ENCODE peak calls at places on chromosomes 12 and 14, in eight cellular contexts. One of them, this sample, is unnamed.

GRCh38 chr12:29395356-29395755 is 14.4 kb upstream of the ERGIC2 start:
- DNase-seq in neuronal stem cell: no peak
- DNase-seq in stimulated activated CD8-positive, alpha-beta memory T cell treated with anti-CD3 and anti-CD28 coated beads, Interleukin-15, amount 100 ng/mL, for 24 hours: no peak
- DNase-seq in occipital lobe: no peak
- DNase-seq in upper lobe of right lung: no peak
- DNase-seq in uterus: no peak
- DNase-seq in activated naive CD8-positive, alpha-beta T cell treated with anti-CD3 and anti-CD28 coated beads, Interleukin-2, amount 50 U/mL, for 24 hours: no peak
- DNase-seq in HFF-Myc: no peak
- DNase-seq in this sample: no peak

GRCh38 chr12:19251481-19251880 is 121.9 kb downstream of the PLEKHA5 start:
- DNase-seq in activated naive CD8-positive, alpha-beta T cell treated with anti-CD3 and anti-CD28 coated beads, Interleukin-2, amount 50 U/mL, for 24 hours: no peak
- DNase-seq in uterus: no peak
- DNase-seq in neuronal stem cell: no peak
- DNase-seq in upper lobe of right lung: no peak
- DNase-seq in stimulated activated CD8-positive, alpha-beta memory T cell treated with anti-CD3 and anti-CD28 coated beads, Interleukin-15, amount 100 ng/mL, for 24 hours: no peak
- DNase-seq in HFF-Myc: no peak
- DNase-seq in occipital lobe: no peak
- DNase-seq in this sample: no peak

GRCh38 chr12:45089417-45089816 is 38.5 kb upstream of the DBX2 start:
- DNase-seq in occipital lobe: no peak
- DNase-seq in activated naive CD8-positive, alpha-beta T cell treated with anti-CD3 and anti-CD28 coated beads, Interleukin-2, amount 50 U/mL, for 24 hours: no peak
- DNase-seq in HFF-Myc: no peak
- DNase-seq in uterus: no peak
- DNase-seq in upper lobe of right lung: no peak
- DNase-seq in neuronal stem cell: no peak
- DNase-seq in stimulated activated CD8-positive, alpha-beta memory T cell treated with anti-CD3 and anti-CD28 coated beads, Interleukin-15, amount 100 ng/mL, for 24 hours: no peak
- DNase-seq in this sample: no peak

GRCh38 chr14:82861321-82861720 is 1327.7 kb upstream of the SEL1L start:
- DNase-seq in activated naive CD8-positive, alpha-beta T cell treated with anti-CD3 and anti-CD28 coated beads, Interleukin-2, amount 50 U/mL, for 24 hours: no peak
- DNase-seq in occipital lobe: no peak
- DNase-seq in HFF-Myc: no peak
- DNase-seq in stimulated activated CD8-positive, alpha-beta memory T cell treated with anti-CD3 and anti-CD28 coated beads, Interleukin-15, amount 100 ng/mL, for 24 hours: no peak
- DNase-seq in uterus: no peak
- DNase-seq in upper lobe of right lung: no peak
- DNase-seq in neuronal stem cell: no peak
- DNase-seq in this sample: no peak

GRCh38 chr12:98698603-98699463 is 53.7 kb downstream of the APAF1 start:
- DNase-seq in neuronal stem cell: peak
- DNase-seq in upper lobe of right lung: no peak
- DNase-seq in stimulated activated CD8-positive, alpha-beta memory T cell treated with anti-CD3 and anti-CD28 coated beads, Interleukin-15, amount 100 ng/mL, for 24 hours: no peak
- DNase-seq in activated naive CD8-positive, alpha-beta T cell treated with anti-CD3 and anti-CD28 coated beads, Interleukin-2, amount 50 U/mL, for 24 hours: peak
- DNase-seq in HFF-Myc: peak
- DNase-seq in uterus: peak
- DNase-seq in occipital lobe: peak
- DNase-seq in this sample: peak

GRCh38 chr12:32875990-32876389 is 20.6 kb downstream of the PKP2 start:
- DNase-seq in activated naive CD8-positive, alpha-beta T cell treated with anti-CD3 and anti-CD28 coated beads, Interleukin-2, amount 50 U/mL, for 24 hours: no peak
- DNase-seq in occipital lobe: no peak
- DNase-seq in neuronal stem cell: no peak
- DNase-seq in uterus: no peak
- DNase-seq in HFF-Myc: no peak
- DNase-seq in stimulated activated CD8-positive, alpha-beta memory T cell treated with anti-CD3 and anti-CD28 coated beads, Interleukin-15, amount 100 ng/mL, for 24 hours: no peak
- DNase-seq in upper lobe of right lung: no peak
- DNase-seq in this sample: no peak

GRCh38 chr12:82015623-82016347 is 256.6 kb upstream of the PPFIA2 start:
- DNase-seq in stimulated activated CD8-positive, alpha-beta memory T cell treated with anti-CD3 and anti-CD28 coated beads, Interleukin-15, amount 100 ng/mL, for 24 hours: no peak
- DNase-seq in HFF-Myc: no peak
- DNase-seq in activated naive CD8-positive, alpha-beta T cell treated with anti-CD3 and anti-CD28 coated beads, Interleukin-2, amount 50 U/mL, for 24 hours: no peak
- DNase-seq in neuronal stem cell: no peak
- DNase-seq in uterus: no peak
- DNase-seq in upper lobe of right lung: no peak
- DNase-seq in occipital lobe: no peak
- DNase-seq in this sample: no peak

GRCh38 chr12:110937104-110937641 is 16.8 kb upstream of the MYL2 start:
- DNase-seq in uterus: peak
- DNase-seq in activated naive CD8-positive, alpha-beta T cell treated with anti-CD3 and anti-CD28 coated beads, Interleukin-2, amount 50 U/mL, for 24 hours: peak
- DNase-seq in neuronal stem cell: peak
- DNase-seq in stimulated activated CD8-positive, alpha-beta memory T cell treated with anti-CD3 and anti-CD28 coated beads, Interleukin-15, amount 100 ng/mL, for 24 hours: peak
- DNase-seq in HFF-Myc: peak
- DNase-seq in occipital lobe: peak
- DNase-seq in upper lobe of right lung: peak
- DNase-seq in this sample: peak

GRCh38 chr14:33375781-33376180 is 437.1 kb downstream of the NPAS3 start:
- DNase-seq in occipital lobe: no peak
- DNase-seq in stimulated activated CD8-positive, alpha-beta memory T cell treated with anti-CD3 and anti-CD28 coated beads, Interleukin-15, amount 100 ng/mL, for 24 hours: no peak
- DNase-seq in HFF-Myc: no peak
- DNase-seq in activated naive CD8-positive, alpha-beta T cell treated with anti-CD3 and anti-CD28 coated beads, Interleukin-2, amount 50 U/mL, for 24 hours: no peak
- DNase-seq in upper lobe of right lung: no peak
- DNase-seq in uterus: no peak
- DNase-seq in neuronal stem cell: no peak
- DNase-seq in this sample: no peak

GRCh38 chr14:100287202-100287997 is 18.8 kb downstream of the SLC25A29 start:
- DNase-seq in neuronal stem cell: no peak
- DNase-seq in occipital lobe: no peak
- DNase-seq in stimulated activated CD8-positive, alpha-beta memory T cell treated with anti-CD3 and anti-CD28 coated beads, Interleukin-15, amount 100 ng/mL, for 24 hours: no peak
- DNase-seq in upper lobe of right lung: peak
- DNase-seq in activated naive CD8-positive, alpha-beta T cell treated with anti-CD3 and anti-CD28 coated beads, Interleukin-2, amount 50 U/mL, for 24 hours: no peak
- DNase-seq in HFF-Myc: no peak
- DNase-seq in uterus: no peak
- DNase-seq in this sample: no peak

GRCh38 chr12:4723226-4723625 is 3.0 kb downstream of the GALNT8 start:
- DNase-seq in activated naive CD8-positive, alpha-beta T cell treated with anti-CD3 and anti-CD28 coated beads, Interleukin-2, amount 50 U/mL, for 24 hours: no peak
- DNase-seq in uterus: no peak
- DNase-seq in neuronal stem cell: no peak
- DNase-seq in stimulated activated CD8-positive, alpha-beta memory T cell treated with anti-CD3 and anti-CD28 coated beads, Interleukin-15, amount 100 ng/mL, for 24 hours: no peak
- DNase-seq in occipital lobe: no peak
- DNase-seq in HFF-Myc: no peak
- DNase-seq in upper lobe of right lung: no peak
- DNase-seq in this sample: no peak

GRCh38 chr14:55212611-55213010 is 21.2 kb upstream of the DLGAP5 start:
- DNase-seq in upper lobe of right lung: no peak
- DNase-seq in HFF-Myc: no peak
- DNase-seq in stimulated activated CD8-positive, alpha-beta memory T cell treated with anti-CD3 and anti-CD28 coated beads, Interleukin-15, amount 100 ng/mL, for 24 hours: no peak
- DNase-seq in neuronal stem cell: no peak
- DNase-seq in uterus: no peak
- DNase-seq in activated naive CD8-positive, alpha-beta T cell treated with anti-CD3 and anti-CD28 coated beads, Interleukin-2, amount 50 U/mL, for 24 hours: no peak
- DNase-seq in occipital lobe: no peak
- DNase-seq in this sample: no peak

GRCh38 chr12:123973552-123974341 is 732 bp downstream of the ZNF664 start:
- DNase-seq in HFF-Myc: no peak
- DNase-seq in stimulated activated CD8-positive, alpha-beta memory T cell treated with anti-CD3 and anti-CD28 coated beads, Interleukin-15, amount 100 ng/mL, for 24 hours: no peak
- DNase-seq in activated naive CD8-positive, alpha-beta T cell treated with anti-CD3 and anti-CD28 coated beads, Interleukin-2, amount 50 U/mL, for 24 hours: peak
- DNase-seq in neuronal stem cell: peak
- DNase-seq in upper lobe of right lung: peak
- DNase-seq in occipital lobe: peak
- DNase-seq in uterus: peak
- DNase-seq in this sample: peak

GRCh38 chr12:3016191-3016590 is 57.0 kb downstream of the TEAD4 start:
- DNase-seq in uterus: no peak
- DNase-seq in HFF-Myc: no peak
- DNase-seq in neuronal stem cell: no peak
- DNase-seq in upper lobe of right lung: no peak
- DNase-seq in stimulated activated CD8-positive, alpha-beta memory T cell treated with anti-CD3 and anti-CD28 coated beads, Interleukin-15, amount 100 ng/mL, for 24 hours: no peak
- DNase-seq in occipital lobe: no peak
- DNase-seq in activated naive CD8-positive, alpha-beta T cell treated with anti-CD3 and anti-CD28 coated beads, Interleukin-2, amount 50 U/mL, for 24 hours: no peak
- DNase-seq in this sample: no peak

GRCh38 chr12:123513805-123514204 is 19.7 kb downstream of the RILPL1 start:
- DNase-seq in stimulated activated CD8-positive, alpha-beta memory T cell treated with anti-CD3 and anti-CD28 coated beads, Interleukin-15, amount 100 ng/mL, for 24 hours: no peak
- DNase-seq in HFF-Myc: no peak
- DNase-seq in upper lobe of right lung: no peak
- DNase-seq in uterus: no peak
- DNase-seq in activated naive CD8-positive, alpha-beta T cell treated with anti-CD3 and anti-CD28 coated beads, Interleukin-2, amount 50 U/mL, for 24 hours: no peak
- DNase-seq in neuronal stem cell: no peak
- DNase-seq in occipital lobe: no peak
- DNase-seq in this sample: no peak

GRCh38 chr14:81452766-81453165 is 52.6 kb upstream of the STON2 start:
- DNase-seq in occipital lobe: no peak
- DNase-seq in stimulated activated CD8-positive, alpha-beta memory T cell treated with anti-CD3 and anti-CD28 coated beads, Interleukin-15, amount 100 ng/mL, for 24 hours: no peak
- DNase-seq in neuronal stem cell: no peak
- DNase-seq in activated naive CD8-positive, alpha-beta T cell treated with anti-CD3 and anti-CD28 coated beads, Interleukin-2, amount 50 U/mL, for 24 hours: no peak
- DNase-seq in HFF-Myc: no peak
- DNase-seq in upper lobe of right lung: no peak
- DNase-seq in uterus: no peak
- DNase-seq in this sample: no peak

GRCh38 chr12:112944028-112944690 is 5.9 kb downstream of the OAS3 start:
- DNase-seq in stimulated activated CD8-positive, alpha-beta memory T cell treated with anti-CD3 and anti-CD28 coated beads, Interleukin-15, amount 100 ng/mL, for 24 hours: no peak
- DNase-seq in neuronal stem cell: no peak
- DNase-seq in uterus: no peak
- DNase-seq in HFF-Myc: no peak
- DNase-seq in upper lobe of right lung: no peak
- DNase-seq in occipital lobe: no peak
- DNase-seq in activated naive CD8-positive, alpha-beta T cell treated with anti-CD3 and anti-CD28 coated beads, Interleukin-2, amount 50 U/mL, for 24 hours: no peak
- DNase-seq in this sample: no peak

GRCh38 chr14:68779761-68780323 is 13.0 kb downstream of the ZFP36L1 start:
- DNase-seq in neuronal stem cell: no peak
- DNase-seq in activated naive CD8-positive, alpha-beta T cell treated with anti-CD3 and anti-CD28 coated beads, Interleukin-2, amount 50 U/mL, for 24 hours: no peak
- DNase-seq in HFF-Myc: peak
- DNase-seq in uterus: peak
- DNase-seq in stimulated activated CD8-positive, alpha-beta memory T cell treated with anti-CD3 and anti-CD28 coated beads, Interleukin-15, amount 100 ng/mL, for 24 hours: no peak
- DNase-seq in upper lobe of right lung: no peak
- DNase-seq in occipital lobe: no peak
- DNase-seq in this sample: no peak

GRCh38 chr12:55693323-55694187 is 14.1 kb downstream of the ITGA7 start:
- DNase-seq in upper lobe of right lung: peak
- DNase-seq in occipital lobe: no peak
- DNase-seq in neuronal stem cell: no peak
- DNase-seq in stimulated activated CD8-positive, alpha-beta memory T cell treated with anti-CD3 and anti-CD28 coated beads, Interleukin-15, amount 100 ng/mL, for 24 hours: no peak
- DNase-seq in HFF-Myc: no peak
- DNase-seq in uterus: no peak
- DNase-seq in activated naive CD8-positive, alpha-beta T cell treated with anti-CD3 and anti-CD28 coated beads, Interleukin-2, amount 50 U/mL, for 24 hours: no peak
- DNase-seq in this sample: no peak

GRCh38 chr14:71206766-71207371 is 299.6 kb downstream of the PCNX1 start:
- DNase-seq in upper lobe of right lung: no peak
- DNase-seq in neuronal stem cell: no peak
- DNase-seq in uterus: peak
- DNase-seq in stimulated activated CD8-positive, alpha-beta memory T cell treated with anti-CD3 and anti-CD28 coated beads, Interleukin-15, amount 100 ng/mL, for 24 hours: no peak
- DNase-seq in HFF-Myc: peak
- DNase-seq in activated naive CD8-positive, alpha-beta T cell treated with anti-CD3 and anti-CD28 coated beads, Interleukin-2, amount 50 U/mL, for 24 hours: no peak
- DNase-seq in occipital lobe: peak
- DNase-seq in this sample: no peak

GRCh38 chr12:90572778-90573177 is 382.2 kb downstream of the CCER1 start:
- DNase-seq in activated naive CD8-positive, alpha-beta T cell treated with anti-CD3 and anti-CD28 coated beads, Interleukin-2, amount 50 U/mL, for 24 hours: no peak
- DNase-seq in occipital lobe: no peak
- DNase-seq in stimulated activated CD8-positive, alpha-beta memory T cell treated with anti-CD3 and anti-CD28 coated beads, Interleukin-15, amount 100 ng/mL, for 24 hours: no peak
- DNase-seq in neuronal stem cell: no peak
- DNase-seq in upper lobe of right lung: no peak
- DNase-seq in HFF-Myc: no peak
- DNase-seq in uterus: no peak
- DNase-seq in this sample: no peak

GRCh38 chr12:11729008-11729407 is 79.5 kb downstream of the ETV6 start:
- DNase-seq in activated naive CD8-positive, alpha-beta T cell treated with anti-CD3 and anti-CD28 coated beads, Interleukin-2, amount 50 U/mL, for 24 hours: no peak
- DNase-seq in upper lobe of right lung: no peak
- DNase-seq in HFF-Myc: no peak
- DNase-seq in neuronal stem cell: no peak
- DNase-seq in stimulated activated CD8-positive, alpha-beta memory T cell treated with anti-CD3 and anti-CD28 coated beads, Interleukin-15, amount 100 ng/mL, for 24 hours: no peak
- DNase-seq in uterus: no peak
- DNase-seq in occipital lobe: no peak
- DNase-seq in this sample: peak

GRCh38 chr12:11752403-11753150 is 103.1 kb downstream of the ETV6 start:
- DNase-seq in neuronal stem cell: no peak
- DNase-seq in HFF-Myc: no peak
- DNase-seq in upper lobe of right lung: no peak
- DNase-seq in uterus: no peak
- DNase-seq in stimulated activated CD8-positive, alpha-beta memory T cell treated with anti-CD3 and anti-CD28 coated beads, Interleukin-15, amount 100 ng/mL, for 24 hours: no peak
- DNase-seq in activated naive CD8-positive, alpha-beta T cell treated with anti-CD3 and anti-CD28 coated beads, Interleukin-2, amount 50 U/mL, for 24 hours: no peak
- DNase-seq in occipital lobe: no peak
- DNase-seq in this sample: no peak

GRCh38 chr12:54723653-54724256 is 75.6 kb upstream of the DCD start:
- DNase-seq in upper lobe of right lung: no peak
- DNase-seq in occipital lobe: no peak
- DNase-seq in stimulated activated CD8-positive, alpha-beta memory T cell treated with anti-CD3 and anti-CD28 coated beads, Interleukin-15, amount 100 ng/mL, for 24 hours: no peak
- DNase-seq in neuronal stem cell: no peak
- DNase-seq in uterus: no peak
- DNase-seq in HFF-Myc: peak
- DNase-seq in activated naive CD8-positive, alpha-beta T cell treated with anti-CD3 and anti-CD28 coated beads, Interleukin-2, amount 50 U/mL, for 24 hours: peak
- DNase-seq in this sample: peak

GRCh38 chr14:24439830-24440605 is 2.6 kb downstream of the SDR39U1 start:
- DNase-seq in activated naive CD8-positive, alpha-beta T cell treated with anti-CD3 and anti-CD28 coated beads, Interleukin-2, amount 50 U/mL, for 24 hours: no peak
- DNase-seq in stimulated activated CD8-positive, alpha-beta memory T cell treated with anti-CD3 and anti-CD28 coated beads, Interleukin-15, amount 100 ng/mL, for 24 hours: no peak
- DNase-seq in occipital lobe: no peak
- DNase-seq in neuronal stem cell: no peak
- DNase-seq in upper lobe of right lung: no peak
- DNase-seq in uterus: no peak
- DNase-seq in HFF-Myc: no peak
- DNase-seq in this sample: no peak

GRCh38 chr14:59845245-59845644 is 25.3 kb downstream of the RTN1 start:
- DNase-seq in uterus: no peak
- DNase-seq in stimulated activated CD8-positive, alpha-beta memory T cell treated with anti-CD3 and anti-CD28 coated beads, Interleukin-15, amount 100 ng/mL, for 24 hours: no peak
- DNase-seq in neuronal stem cell: no peak
- DNase-seq in occipital lobe: no peak
- DNase-seq in HFF-Myc: no peak
- DNase-seq in upper lobe of right lung: no peak
- DNase-seq in activated naive CD8-positive, alpha-beta T cell treated with anti-CD3 and anti-CD28 coated beads, Interleukin-2, amount 50 U/mL, for 24 hours: no peak
- DNase-seq in this sample: no peak

GRCh38 chr12:132441871-132442863 is 47.8 kb upstream of the FBRSL1 start:
- DNase-seq in occipital lobe: no peak
- DNase-seq in stimulated activated CD8-positive, alpha-beta memory T cell treated with anti-CD3 and anti-CD28 coated beads, Interleukin-15, amount 100 ng/mL, for 24 hours: no peak
- DNase-seq in activated naive CD8-positive, alpha-beta T cell treated with anti-CD3 and anti-CD28 coated beads, Interleukin-2, amount 50 U/mL, for 24 hours: no peak
- DNase-seq in neuronal stem cell: no peak
- DNase-seq in HFF-Myc: no peak
- DNase-seq in uterus: no peak
- DNase-seq in upper lobe of right lung: no peak
- DNase-seq in this sample: no peak

GRCh38 chr12:57093412-57094193 is 4.7 kb downstream of the NAB2 start:
- DNase-seq in activated naive CD8-positive, alpha-beta T cell treated with anti-CD3 and anti-CD28 coated beads, Interleukin-2, amount 50 U/mL, for 24 hours: peak
- DNase-seq in stimulated activated CD8-positive, alpha-beta memory T cell treated with anti-CD3 and anti-CD28 coated beads, Interleukin-15, amount 100 ng/mL, for 24 hours: peak
- DNase-seq in occipital lobe: peak
- DNase-seq in HFF-Myc: peak
- DNase-seq in uterus: peak
- DNase-seq in upper lobe of right lung: peak
- DNase-seq in neuronal stem cell: peak
- DNase-seq in this sample: peak